ENCODE peak calls at places on chromosomes 11 and 22, in five cellular contexts. G is fibroblast of mammary gland, Z is cardiac muscle cell, K is AG04450, E is PC-9. Q is an unnamed sample.

GRCh38 chr11:125369808-125370207 is 126.3 kb downstream of the FEZ1 start:
- DNase-seq in G (no peak), Z (no peak), K (no peak), E (no peak), Q (no peak)

GRCh38 chr11:5252280-5253265 is 2.0 kb downstream of the HBG2 start:
- DNase-seq in G (no peak), Z (no peak), K (no peak), E (no peak), Q (no peak)

GRCh38 chr22:32501797-32502290 is 27.2 kb downstream of the FBXO7 start:
- DNase-seq in G (peak), Z (no peak), K (no peak), E (no peak), Q (peak)

GRCh38 chr11:75593337-75593915 is 31.4 kb downstream of the SERPINH1 start:
- DNase-seq in G (no peak), Z (no peak), K (no peak), E (no peak), Q (no peak)

GRCh38 chr11:798093-798713 is at the start of gene SLC25A22:
- DNase-seq in G (peak), Z (peak), K (no peak), E (peak), Q (peak)

GRCh38 chr11:30172872-30173271 is 57.9 kb upstream of the FSHB start:
- DNase-seq in G (no peak), Z (no peak), K (no peak), E (no peak), Q (no peak)

GRCh38 chr22:24117942-24118341 is 63.3 kb upstream of the SUSD2 start:
- DNase-seq in G (no peak), Z (no peak), K (no peak), E (no peak), Q (no peak)

GRCh38 chr11:92776676-92777075 is 192.8 kb upstream of the MTNR1B start:
- DNase-seq in G (no peak), Z (peak), K (no peak), E (no peak), Q (no peak)

GRCh38 chr22:22818861-22819855 is 68.5 kb upstream of the IGLL5 start:
- DNase-seq in G (no peak), Z (no peak), K (no peak), E (no peak), Q (no peak)

GRCh38 chr11:113806403-113806802 is 26.8 kb downstream of the CLDN25 start:
- DNase-seq in G (peak), Z (peak), K (no peak), E (no peak), Q (peak)

GRCh38 chr22:45280583-45280972 is 4.2 kb upstream of the UPK3A start:
- DNase-seq in G (no peak), Z (no peak), K (no peak), E (peak), Q (no peak)

GRCh38 chr11:131694526-131695424 is 324.4 kb downstream of the NTM start:
- DNase-seq in G (peak), Z (peak), K (peak), E (no peak), Q (peak)

GRCh38 chr11:124592627-124593026 is 18.6 kb upstream of the PANX3 start:
- DNase-seq in G (no peak), Z (no peak), K (no peak), E (no peak), Q (no peak)

GRCh38 chr11:108851781-108852180 is 186.9 kb downstream of the DDX10 start:
- DNase-seq in G (no peak), Z (no peak), K (no peak), E (no peak), Q (no peak)

GRCh38 chr11:104694259-104695070 is 203.8 kb downstream of the CASP12 start:
- DNase-seq in G (peak), Z (no peak), K (peak), E (no peak), Q (peak)

GRCh38 chr11:125938418-125938817 is 7.4 kb upstream of the VSIG10L2 start:
- DNase-seq in G (no peak), Z (no peak), K (no peak), E (no peak), Q (no peak)

GRCh38 chr11:7512525-7513209 is 1.1 kb upstream of the PPFIBP2 start:
- DNase-seq in G (peak), Z (peak), K (no peak), E (no peak), Q (no peak)

GRCh38 chr11:70650075-70650909 is 252.0 kb downstream of the CTTN start:
- DNase-seq in G (peak), Z (peak), K (peak), E (peak), Q (peak)

GRCh38 chr11:118622376-118623290 is 15.2 kb downstream of the PHLDB1 start:
- DNase-seq in G (peak), Z (peak), K (no peak), E (peak), Q (peak)

GRCh38 chr22:41532908-41533825 is 11.1 kb downstream of the POLR3H start:
- DNase-seq in G (peak), Z (peak), K (no peak), E (peak), Q (peak)

GRCh38 chr11:66068923-66069714 is 953 bp upstream of the PACS1 start:
- DNase-seq in G (peak), Z (peak), K (no peak), E (no peak), Q (peak)

GRCh38 chr11:26851696-26852095 is 129.8 kb upstream of the SLC5A12 start:
- DNase-seq in G (no peak), Z (no peak), K (no peak), E (no peak), Q (no peak)

GRCh38 chr11:64334764-64335741 is 5.0 kb upstream of the CCDC88B start:
- DNase-seq in G (peak), Z (peak), K (peak), E (peak), Q (peak)

GRCh38 chr11:69462106-69463045 is 19.1 kb upstream of the LINC01488 start:
- DNase-seq in G (peak), Z (no peak), K (no peak), E (no peak), Q (no peak)

GRCh38 chr22:46002757-46003270 is 25.9 kb upstream of the WNT7B start:
- DNase-seq in G (peak), Z (no peak), K (no peak), E (peak), Q (peak)

GRCh38 chr11:95850137-95850536 is 59.8 kb downstream of the CEP57 start:
- DNase-seq in G (peak), Z (no peak), K (no peak), E (no peak), Q (peak)

GRCh38 chr11:107561688-107562087 is 3.8 kb downstream of the ALKBH8 start:
- DNase-seq in G (peak), Z (no peak), K (no peak), E (peak), Q (peak)

GRCh38 chr22:50481440-50482106 is at the start of gene ADM2:
- DNase-seq in G (no peak), Z (peak), K (no peak), E (no peak), Q (peak)

GRCh38 chr11:79439893-79440450 is 858 bp downstream of the TENM4 start:
- DNase-seq in G (no peak), Z (peak), K (no peak), E (no peak), Q (no peak)

GRCh38 chr11:40491341-40491740 is 968.1 kb downstream of the LRRC4C start:
- DNase-seq in G (no peak), Z (no peak), K (no peak), E (no peak), Q (no peak)

GRCh38 chr11:91296628-91297027 is 928.0 kb upstream of the FAT3 start:
- DNase-seq in G (no peak), Z (no peak), K (peak), E (peak), Q (peak)

GRCh38 chr11:7473702-7474101 is 11.6 kb upstream of the OLFML1 start:
- DNase-seq in G (no peak), Z (no peak), K (no peak), E (no peak), Q (no peak)

GRCh38 chr11:79352304-79352703 is 88.5 kb downstream of the TENM4 start:
- DNase-seq in G (no peak), Z (no peak), K (no peak), E (no peak), Q (no peak)

GRCh38 chr22:20024225-20025087 is 3.5 kb downstream of the TANGO2 start:
- DNase-seq in G (no peak), Z (no peak), K (no peak), E (no peak), Q (no peak)

GRCh38 chr11:95711945-95712221 is 77.7 kb downstream of the FAM76B start:
- DNase-seq in G (no peak), Z (no peak), K (no peak), E (no peak), Q (no peak)

GRCh38 chr11:30741039-30741550 is 154.9 kb upstream of the MPPED2 start:
- DNase-seq in G (peak), Z (peak), K (peak), E (no peak), Q (peak)

GRCh38 chr22:27615408-27615807 is 186.1 kb downstream of the MN1 start:
- DNase-seq in G (no peak), Z (no peak), K (no peak), E (no peak), Q (no peak)

GRCh38 chr22:27612075-27612474 is 189.5 kb downstream of the MN1 start:
- DNase-seq in G (no peak), Z (no peak), K (no peak), E (no peak), Q (no peak)

GRCh38 chr22:27616033-27616432 is 185.5 kb downstream of the MN1 start:
- DNase-seq in G (no peak), Z (no peak), K (no peak), E (no peak), Q (no peak)

GRCh38 chr22:27613099-27614089 is 188.2 kb downstream of the MN1 start:
- DNase-seq in G (no peak), Z (no peak), K (no peak), E (no peak), Q (no peak)

GRCh38 chr22:27614291-27615007 is 187.1 kb downstream of the MN1 start:
- DNase-seq in G (no peak), Z (no peak), K (no peak), E (no peak), Q (peak)
- H3K4me3 ChIP-seq in G (no peak), Z (no peak), K (no peak), E (no peak), Q (no peak)

GRCh38 chr11:12075822-12076821 is 34.3 kb upstream of the MICAL2 start:
- DNase-seq in G (peak), Z (no peak), K (peak), E (no peak), Q (peak)
- TF ChIP-seq CTCF in G (no peak), Z (no peak), K (no peak), E (no peak), Q (no peak)

GRCh38 chr11:85665756-85666155 is 827 bp upstream of the CREBZF start:
- DNase-seq in G (peak), Z (no peak), K (no peak), E (peak), Q (no peak)
- H3K4me3 ChIP-seq in G (no peak), Z (no peak), K (no peak), E (no peak), Q (no peak)

DNA sequence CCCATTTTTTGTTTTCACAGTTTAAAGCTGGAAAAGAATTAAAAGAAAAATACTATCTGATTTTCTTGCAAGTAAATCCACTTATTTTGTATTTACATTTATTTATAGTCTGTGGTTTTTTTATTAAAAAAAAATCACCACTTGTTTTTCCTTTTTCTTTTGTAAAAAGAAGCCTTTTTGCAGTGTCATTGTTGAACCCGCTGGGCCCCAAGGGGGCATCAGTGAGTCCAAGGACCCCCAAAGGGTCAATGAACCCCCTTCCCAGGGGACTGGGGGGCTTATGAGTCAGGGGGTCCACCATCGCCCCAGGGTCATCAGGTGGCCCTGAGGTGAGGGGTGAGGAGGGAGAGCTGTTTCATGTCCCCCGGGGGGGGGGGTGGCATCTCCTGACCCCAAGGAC is 34.0 kb upstream of the EIF3D start:
- DNase-seq in G (no peak), Z (no peak), K (no peak), E (no peak), Q (no peak)
- TF ChIP-seq CTCF in G (no peak), Z (no peak), K (no peak), E (no peak), Q (no peak)

DNA sequence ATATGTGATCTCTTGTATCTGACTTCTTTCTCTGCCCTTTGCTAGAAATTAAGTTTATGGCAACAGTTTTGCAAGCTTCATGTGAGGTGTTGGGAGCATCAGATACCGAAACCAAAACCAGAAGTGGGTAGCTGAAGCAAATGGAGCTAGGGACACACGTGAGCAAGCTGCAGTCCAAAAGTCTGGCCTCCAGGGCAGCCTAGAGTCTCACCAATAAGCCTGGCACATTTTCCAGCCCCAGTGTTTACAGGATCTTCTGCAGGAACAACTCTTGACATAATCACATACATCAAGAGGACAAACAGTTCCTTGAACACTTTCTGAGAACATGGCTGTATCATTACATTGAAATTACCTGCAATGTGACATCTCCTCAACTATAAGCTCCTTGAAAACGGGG is 114.1 kb downstream of the LARGE1 start:
- DNase-seq in G (no peak), Z (no peak), K (no peak), E (no peak), Q (no peak)
- H3K4me3 ChIP-seq in G (no peak), Z (no peak), K (no peak), E (no peak), Q (no peak)

GRCh38 chr11:57279131-57279530 is 42.1 kb upstream of the APLNR start:
- DNase-seq in G (peak), Z (no peak), K (no peak), E (peak), Q (peak)

GRCh38 chr11:57276857-57277505 is 39.9 kb upstream of the APLNR start:
- DNase-seq in G (peak), Z (no peak), K (no peak), E (peak), Q (no peak)

GRCh38 chr11:57278721-57279095 is 41.7 kb upstream of the APLNR start:
- DNase-seq in G (no peak), Z (no peak), K (no peak), E (no peak), Q (no peak)

GRCh38 chr11:57276169-57276854 is 39.3 kb upstream of the APLNR start:
- DNase-seq in G (no peak), Z (no peak), K (no peak), E (peak), Q (no peak)

GRCh38 chr11:57277845-57278720 is 41.0 kb upstream of the APLNR start:
- DNase-seq in G (peak), Z (peak), K (peak), E (peak), Q (peak)
- TF ChIP-seq CTCF in G (peak), Z (peak), K (peak), E (peak), Q (peak)

GRCh38 chr11:67417425-67417824 is 1.9 kb downstream of the CARNS1 start:
- DNase-seq in G (no peak), Z (no peak), K (no peak), E (no peak), Q (no peak)
- H3K4me3 ChIP-seq in G (no peak), Z (no peak), K (no peak), E (no peak), Q (no peak)

Q was measured in foreskin fibroblast.